ENCODE peak calls at places on chromosomes 4 and X, in four cellular contexts. L is sigmoid colon, T is right lobe of liver, E is Peyer's patch. W is an unnamed sample.

GRCh38 chr4:15506464-15506863 is 36.8 kb downstream of the CC2D2A start:
- DNase-seq in T (no peak), L (no peak), E (no peak), W (no peak)

GRCh38 chr4:111854494-111855087 is 290.7 kb upstream of the FAM241A start:
- DNase-seq in L (no peak), T (no peak), E (no peak), W (peak; percentile 23)

GRCh38 chr4:188015025-188015778 is 19.6 kb downstream of the ZFP42 start:
- DNase-seq in L (no peak), T (no peak), E (no peak), W (no peak)

GRCh38 chr4:61064636-61065035 is 135.5 kb upstream of the ADGRL3 start:
- DNase-seq in L (no peak), E (no peak), T (no peak), W (no peak)

GRCh38 chr4:166493828-166494432 is 620.9 kb downstream of the TLL1 start:
- DNase-seq in E (no peak), L (no peak), T (no peak), W (no peak)

GRCh38 chr4:106092361-106093040 is 197.2 kb downstream of the NPNT start:
- DNase-seq in L (no peak), T (no peak), E (no peak), W (no peak)

GRCh38 chrX:12615061-12615460 is 176.2 kb upstream of the PRPS2 start:
- DNase-seq in L (no peak), E (no peak), T (no peak), W (no peak)

GRCh38 chr4:40682298-40683101 is 52.8 kb upstream of the RBM47 start:
- DNase-seq in L (no peak), T (no peak), E (no peak), W (no peak)

GRCh38 chrX:56729152-56729557 is at the start of gene NBDY:
- DNase-seq in E (peak; percentile 50), T (peak; percentile 23), L (no peak), W (peak; percentile 77)

GRCh38 chrX:129981752-129982299 is 609 bp upstream of the BCORL1 start:
- DNase-seq in E (peak; percentile 45), L (no peak), T (peak; percentile 19), W (no peak)
- TF ChIP-seq POLR2A in E (no peak), L (no peak), T (no peak), W (no peak)

GRCh38 chr4:48044298-48044697 is 27.7 kb downstream of the NIPAL1 start:
- DNase-seq in L (no peak), T (no peak), E (no peak), W (no peak)

GRCh38 chr4:48046059-48046458 is 29.5 kb downstream of the NIPAL1 start:
- DNase-seq in L (no peak), E (no peak), T (no peak), W (no peak)

GRCh38 chr4:48049483-48049882 is 32.9 kb downstream of the NIPAL1 start:
- DNase-seq in E (no peak), L (no peak), T (no peak), W (no peak)

GRCh38 chr4:48047896-48048295 is 31.3 kb downstream of the NIPAL1 start:
- DNase-seq in E (no peak), L (no peak), T (peak; percentile 55), W (no peak)

DNA sequence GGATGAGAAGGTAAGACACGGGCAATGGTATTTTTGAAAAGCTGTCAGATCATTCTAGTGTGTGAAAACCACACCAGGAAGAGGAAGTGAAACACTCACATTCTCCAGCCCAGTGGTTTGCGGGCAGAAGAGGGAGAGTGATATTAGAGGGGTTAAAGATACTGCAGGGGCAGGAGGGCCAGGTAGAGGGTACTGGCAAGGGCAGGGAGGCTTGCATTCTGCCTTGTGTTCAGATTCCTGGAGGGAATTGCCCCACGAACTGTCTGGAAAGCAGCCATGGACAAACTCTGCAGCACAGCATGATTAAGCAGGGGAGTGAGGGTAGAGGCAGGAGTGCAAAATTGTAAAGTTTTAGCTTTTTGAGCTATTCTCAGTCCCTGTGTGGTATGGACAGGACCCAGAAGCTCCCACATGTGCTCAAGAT is 30.9 kb downstream of the NIPAL1 start:
- DNase-seq in E (no peak), T (peak; percentile 34), L (no peak), W (no peak)
- H3K4me1 ChIP-seq in E (peaks cover 19% of the 10 kb centered on the region), T (no peaks in the 10 kb centered on the region), L (no peaks in the 10 kb centered on the region), W (no peaks in the 10 kb centered on the region)

GRCh38 chrX:132217203-132218073 is 1.8 kb downstream of the RAP2C start:
- DNase-seq in T (peak; percentile 66), L (peak; percentile 80), E (peak; percentile 65), W (peak; percentile 75)

GRCh38 chrX:132216283-132216682 is 3.0 kb downstream of the RAP2C start:
- DNase-seq in T (no peak), E (no peak), L (no peak), W (no peak)

GRCh38 chrX:132216806-132217202 is 2.4 kb downstream of the RAP2C start:
- DNase-seq in T (no peak), E (no peak), L (no peak), W (no peak)

GRCh38 chrX:132218100-132218807 is 993 bp downstream of the RAP2C start:
- DNase-seq in T (peak; percentile 86), E (peak; percentile 85), L (peak; percentile 91), W (peak; percentile 82)

DNA sequence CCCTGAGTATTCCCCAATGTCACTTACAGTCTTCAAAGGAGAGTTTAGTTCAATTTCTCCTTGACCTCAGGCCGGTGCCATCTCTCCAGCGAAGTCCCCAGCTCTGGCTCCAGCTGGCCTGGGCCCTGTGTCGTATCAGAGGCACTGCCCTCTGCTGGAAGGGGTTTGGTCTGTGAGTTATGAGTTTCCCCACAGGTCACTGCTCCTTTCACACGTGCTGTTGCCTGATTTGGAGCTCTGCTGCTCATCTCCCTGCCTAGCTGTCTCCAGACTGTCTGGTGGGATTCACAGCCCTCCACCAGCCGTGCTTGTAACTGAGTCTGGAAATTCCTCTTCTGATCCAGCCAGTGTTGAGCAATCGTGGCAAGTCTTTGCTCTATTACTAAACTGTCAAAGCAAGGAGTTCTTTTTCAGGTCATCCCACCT is at the start of gene RAP2C:
- DNase-seq in L (peak; percentile 86), E (peak; percentile 70), T (peak; percentile 78), W (peak; percentile 85)
- TF ChIP-seq POLR2A in L (no peak), E (peak; percentile 28), T (peak; percentile 51), W (no peak)

GRCh38 chr4:184281231-184282139 is 63.8 kb upstream of the ENPP6 start:
- DNase-seq in E (no peak), L (no peak), T (no peak), W (no peak)
- H3K4me1 ChIP-seq in E (peaks cover 14% of the 10 kb centered on the region), L (no peaks in the 10 kb centered on the region), T (no peaks in the 10 kb centered on the region), W (no peaks in the 10 kb centered on the region)